ENCODE peak calls at places on chromosome 14, in six cellular contexts. O, V, G, N, I and X are unnamed samples.

GRCh38 chr14:78697341-78697740 is 527.2 kb downstream of the NRXN3 start:
- DNase-seq in O (peak), V (no peak), G (peak), N (no peak), I (no peak), X (peak)

GRCh38 chr14:76904100-76904739 is 78.0 kb downstream of the LRRC74A start:
- DNase-seq in O (no peak), V (no peak), G (no peak), N (no peak), I (no peak), X (no peak)

GRCh38 chr14:69711065-69711464 is 55.9 kb upstream of the SRSF5 start:
- DNase-seq in O (no peak), V (no peak), G (no peak), N (no peak), I (no peak), X (peak)

GRCh38 chr14:74525361-74525851 is 31.8 kb downstream of the ISCA2 start:
- DNase-seq in O (no peak), V (no peak), G (no peak), N (no peak), I (no peak), X (no peak)

GRCh38 chr14:96584199-96584906 is 82.2 kb downstream of the PAPOLA start:
- DNase-seq in O (peak), V (no peak), G (peak), N (no peak), I (no peak), X (peak)

GRCh38 chr14:72559227-72559626 is 334.7 kb downstream of the DPF3 start:
- DNase-seq in O (no peak), V (no peak), G (no peak), N (no peak), I (no peak), X (no peak)

GRCh38 chr14:103891667-103892215 is 36.5 kb upstream of the TDRD9 start:
- DNase-seq in O (no peak), V (no peak), G (no peak), N (no peak), I (no peak), X (no peak)

GRCh38 chr14:105837349-105838063 is 311.1 kb downstream of the TMEM121 start:
- DNase-seq in O (no peak), V (peak), G (no peak), N (no peak), I (no peak), X (no peak)

GRCh38 chr14:69087061-69087461 is 65.9 kb downstream of the DCAF5 start:
- DNase-seq in O (no peak), V (no peak), G (no peak), N (no peak), I (no peak), X (no peak)

GRCh38 chr14:55578511-55578910 is 1.5 kb upstream of the KTN1 start:
- DNase-seq in O (no peak), V (no peak), G (no peak), N (no peak), I (no peak), X (no peak)

GRCh38 chr14:101371691-101372493 is 189.4 kb upstream of the DIO3 start:
- DNase-seq in O (no peak), V (no peak), G (no peak), N (no peak), I (no peak), X (no peak)

GRCh38 chr14:90447720-90448497 is 51.1 kb downstream of the CALM1 start:
- DNase-seq in O (no peak), V (no peak), G (no peak), N (no peak), I (no peak), X (peak)

GRCh38 chr14:90522585-90523191 is 125.9 kb downstream of the CALM1 start:
- DNase-seq in O (no peak), V (peak), G (no peak), N (no peak), I (no peak), X (no peak)

GRCh38 chr14:101823511-101824120 is 62.1 kb downstream of the PPP2R5C start:
- DNase-seq in O (no peak), V (no peak), G (no peak), N (no peak), I (no peak), X (peak)

GRCh38 chr14:49106721-49107689 is 479.2 kb downstream of the RPS29 start:
- DNase-seq in O (no peak), V (no peak), G (no peak), N (no peak), I (no peak), X (no peak)

GRCh38 chr14:38125484-38125912 is 82.2 kb upstream of the SSTR1 start:
- DNase-seq in O (no peak), V (no peak), G (no peak), N (no peak), I (no peak), X (no peak)

GRCh38 chr14:97833291-97833690 is 1036.1 kb downstream of the VRK1 start:
- DNase-seq in O (no peak), V (no peak), G (no peak), N (no peak), I (no peak), X (no peak)

GRCh38 chr14:104982548-104983230 is 2.9 kb upstream of the CLBA1 start:
- DNase-seq in O (no peak), V (no peak), G (no peak), N (peak), I (no peak), X (no peak)

GRCh38 chr14:88247228-88247627 is 75.8 kb downstream of the KCNK10 start:
- DNase-seq in O (no peak), V (no peak), G (no peak), N (no peak), I (no peak), X (no peak)

GRCh38 chr14:100278702-100279101 is 27.5 kb downstream of the SLC25A29 start:
- DNase-seq in O (no peak), V (no peak), G (no peak), N (no peak), I (no peak), X (no peak)

GRCh38 chr14:56297449-56297848 is 179.2 kb downstream of the PELI2 start:
- DNase-seq in O (no peak), V (no peak), G (no peak), N (no peak), I (no peak), X (no peak)

GRCh38 chr14:100620437-100621100 is 33.4 kb upstream of the BEGAIN start:
- DNase-seq in O (no peak), V (no peak), G (no peak), N (peak), I (peak), X (no peak)

GRCh38 chr14:91223028-91223783 is 21.3 kb downstream of the GPR68 start:
- DNase-seq in O (peak), V (no peak), G (no peak), N (no peak), I (no peak), X (no peak)

GRCh38 chr14:24231263-24232120 is 675 bp downstream of the NEDD8 start:
- DNase-seq in O (no peak), V (no peak), G (peak), N (peak), I (no peak), X (peak)

GRCh38 chr14:24234095-24235020 is 1.6 kb downstream of the GMPR2 start:
- DNase-seq in O (no peak), V (no peak), G (no peak), N (no peak), I (no peak), X (no peak)

GRCh38 chr14:24233538-24233866 is 773 bp downstream of the GMPR2 start:
- DNase-seq in O (no peak), V (no peak), G (no peak), N (no peak), I (peak), X (no peak)

GRCh38 chr14:24232121-24232644 is at the start of gene NEDD8:
- DNase-seq in O (peak), V (peak), G (peak), N (peak), I (peak), X (peak)

GRCh38 chr14:24232645-24233537 is at the start of gene GMPR2:
- DNase-seq in O (no peak), V (no peak), G (peak), N (no peak), I (no peak), X (no peak)
- TF ChIP-seq POLR2A in O (no peak), V (no peak), G (no peak), N (peak), I (no peak), X (peak)

GRCh38 chr14:51651388-51652167 is at the start of gene FRMD6:
- DNase-seq in O (peak), V (peak), G (peak), N (peak), I (peak), X (peak)
- TF ChIP-seq POLR2A in O (peak), V (peak), G (peak), N (peak), I (peak), X (peak)

GRCh38 chr14:22981090-22982012 is 1.0 kb downstream of the AJUBA start:
- DNase-seq in O (no peak), V (no peak), G (peak), N (peak), I (no peak), X (peak)
- TF ChIP-seq POLR2A in O (no peak), V (no peak), G (peak), N (no peak), I (no peak), X (no peak)

DNA sequence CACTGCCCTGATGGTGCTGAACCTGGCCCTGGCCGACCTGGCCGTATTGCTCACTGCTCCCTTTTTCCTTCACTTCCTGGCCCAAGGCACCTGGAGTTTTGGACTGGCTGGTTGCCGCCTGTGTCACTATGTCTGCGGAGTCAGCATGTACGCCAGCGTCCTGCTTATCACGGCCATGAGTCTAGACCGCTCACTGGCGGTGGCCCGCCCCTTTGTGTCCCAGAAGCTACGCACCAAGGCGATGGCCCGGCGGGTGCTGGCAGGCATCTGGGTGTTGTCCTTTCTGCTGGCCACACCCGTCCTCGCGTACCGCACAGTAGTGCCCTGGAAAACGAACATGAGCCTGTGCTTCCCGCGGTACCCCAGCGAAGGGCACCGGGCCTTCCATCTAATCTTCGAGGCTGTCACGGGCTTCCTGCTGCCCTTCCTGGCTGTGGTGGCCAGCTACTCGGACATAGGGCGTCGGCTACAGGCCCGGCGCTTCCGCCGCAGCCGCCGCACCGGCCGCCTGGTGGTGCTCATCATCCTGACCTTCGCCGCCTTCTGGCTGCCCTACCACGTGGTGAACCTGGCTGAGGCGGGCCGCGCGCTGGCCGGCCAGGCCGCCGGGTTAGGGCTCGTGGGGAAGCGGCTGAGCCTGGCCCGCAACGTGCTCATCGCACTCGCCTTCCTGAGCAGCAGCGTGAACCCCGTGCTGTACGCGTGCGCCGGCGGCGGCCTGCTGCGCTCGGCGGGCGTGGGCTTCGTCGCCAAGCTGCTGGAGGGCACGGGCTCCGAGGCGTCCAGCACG is 4.7 kb downstream of the LTB4R start:
- DNase-seq in O (no peak), V (no peak), G (no peak), N (peak), I (peak), X (peak)
- TF ChIP-seq POLR2A in O (no peak), V (no peak), G (no peak), N (no peak), I (no peak), X (no peak)

DNA sequence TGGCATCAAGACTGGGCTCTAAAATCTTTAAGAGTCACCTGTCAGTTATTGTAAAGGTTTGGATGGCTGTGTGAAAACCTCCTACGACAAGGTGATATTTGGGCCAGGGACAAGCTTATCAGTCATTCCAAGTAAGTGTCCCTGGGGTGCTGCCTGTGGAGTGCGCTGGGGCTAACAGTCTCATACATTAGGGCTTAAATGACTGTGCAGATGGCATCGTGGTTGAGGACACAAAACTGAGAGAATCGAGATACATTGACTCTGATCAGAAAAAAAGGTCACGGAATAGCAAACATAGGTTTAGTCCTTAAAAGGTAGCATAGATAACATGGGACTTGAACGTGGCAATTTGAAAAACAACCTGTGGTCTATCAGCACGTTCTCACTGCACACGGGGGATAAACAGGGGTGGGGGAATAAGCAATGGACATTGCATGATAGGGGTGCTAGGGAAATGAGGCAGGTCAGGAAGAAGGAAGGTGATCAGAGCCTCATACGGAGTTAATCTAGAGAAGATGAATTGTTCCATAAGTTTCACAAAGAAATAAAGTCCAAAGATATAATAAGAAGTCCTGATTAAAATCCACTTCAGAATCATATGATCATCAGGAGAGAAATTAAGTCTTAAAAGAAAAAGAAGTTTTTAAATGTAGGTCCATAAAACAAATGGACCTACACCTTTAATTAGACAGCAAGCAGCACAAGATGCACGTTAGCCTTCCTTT is 100.3 kb downstream of the DAD1 start:
- DNase-seq in O (no peak), V (no peak), G (no peak), N (no peak), I (no peak), X (no peak)
- TF ChIP-seq POLR2A in O (no peak), V (no peak), G (no peak), N (no peak), I (no peak), X (no peak)

GRCh38 chr14:92542766-92543554 is 29.4 kb downstream of the RIN3 start:
- DNase-seq in O (no peak), V (no peak), G (no peak), N (no peak), I (no peak), X (no peak)

GRCh38 chr14:92540472-92541048 is 27.0 kb downstream of the RIN3 start:
- DNase-seq in O (peak), V (peak), G (peak), N (peak), I (peak), X (peak)

GRCh38 chr14:92539875-92540274 is 26.3 kb downstream of the RIN3 start:
- DNase-seq in O (no peak), V (no peak), G (no peak), N (no peak), I (no peak), X (no peak)

GRCh38 chr14:92546347-92547053 is 32.9 kb downstream of the RIN3 start:
- DNase-seq in O (no peak), V (no peak), G (peak), N (no peak), I (no peak), X (peak)

DNA sequence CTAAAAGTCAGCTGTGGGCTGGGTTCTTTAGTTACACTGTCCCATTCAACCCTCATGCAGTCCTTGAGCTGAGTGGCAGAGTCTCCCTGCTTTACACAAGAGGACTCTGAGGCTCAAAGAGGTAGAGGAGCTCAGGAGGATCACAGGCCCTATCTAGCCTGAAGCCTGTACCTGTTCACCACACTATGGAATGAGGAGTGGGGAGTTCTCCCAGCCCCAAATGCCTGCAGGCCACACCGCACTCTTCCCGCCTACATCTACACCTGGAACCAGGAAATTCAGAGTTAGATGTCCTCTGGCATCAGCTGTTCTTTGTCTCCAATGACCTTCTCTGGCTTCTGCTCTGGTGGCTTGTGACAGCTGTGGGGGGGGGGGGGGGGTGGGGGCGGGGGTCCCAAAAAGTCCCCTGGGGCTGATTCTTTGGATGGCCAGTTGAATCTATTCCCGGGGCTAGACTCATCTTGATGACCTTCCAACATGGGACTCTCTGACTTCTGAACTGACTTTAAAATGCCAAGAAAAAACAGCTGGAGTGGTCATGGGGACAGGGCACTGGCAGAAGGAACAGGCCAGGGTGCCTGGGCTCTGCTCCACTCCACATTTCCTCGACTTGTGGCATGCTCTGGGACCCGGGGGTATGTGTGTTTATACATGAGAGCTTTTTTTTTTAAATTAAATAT is 30.6 kb downstream of the RIN3 start:
- DNase-seq in O (no peak), V (no peak), G (no peak), N (no peak), I (no peak), X (no peak)
- TF ChIP-seq POLR2A in O (no peak), V (no peak), G (no peak), N (no peak), I (no peak), X (no peak)

DNA sequence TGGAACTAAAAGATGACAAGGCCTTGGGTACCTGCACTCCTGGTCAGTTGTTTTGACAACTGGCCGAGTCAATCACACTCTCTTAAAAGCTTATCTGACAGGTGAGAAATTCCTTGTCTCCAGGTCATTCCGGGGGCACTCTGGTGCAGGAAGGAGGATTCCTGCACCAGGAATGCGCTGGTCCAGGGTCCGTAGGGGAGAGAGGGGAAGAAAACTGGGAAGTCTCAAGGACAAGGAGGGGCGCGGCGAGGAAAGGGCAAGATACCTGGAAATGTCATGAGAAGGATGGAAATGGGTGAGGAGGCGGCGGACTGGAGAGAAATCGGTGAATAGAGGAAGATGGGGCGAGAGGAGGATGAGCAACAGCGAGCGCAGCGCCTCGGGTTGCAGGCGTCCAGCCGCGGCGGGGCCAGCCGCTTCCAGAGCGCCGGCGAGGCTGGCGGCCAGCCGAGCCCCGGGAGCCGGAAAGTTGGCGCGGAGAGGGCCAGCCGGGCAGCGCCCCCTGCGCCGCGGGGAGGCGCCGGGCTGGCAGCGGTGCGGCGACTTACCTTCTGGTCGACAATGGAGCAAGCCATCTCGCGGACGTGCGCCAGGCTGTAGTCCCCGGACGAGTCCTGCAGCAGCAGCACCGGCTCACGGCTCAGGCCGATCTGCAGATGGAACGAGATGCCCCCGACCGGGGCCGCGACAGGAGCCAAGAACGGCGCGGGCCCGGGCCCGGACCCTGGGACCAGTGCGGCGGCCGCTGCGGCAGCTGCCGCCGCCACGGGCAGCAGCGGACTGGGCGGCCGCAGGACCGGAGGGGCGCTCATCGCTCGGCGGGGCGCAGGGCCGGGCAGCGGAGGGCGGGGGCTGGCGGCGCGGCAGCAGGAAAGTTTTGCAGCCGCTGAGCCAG is 699 bp downstream of the PRKD1 start:
- DNase-seq in O (no peak), V (no peak), G (peak), N (peak), I (peak), X (no peak)
- TF ChIP-seq POLR2A in O (no peak), V (no peak), G (no peak), N (no peak), I (no peak), X (no peak)

GRCh38 chr14:85604021-85604420 is 74.1 kb downstream of the FLRT2 start:
- DNase-seq in O (no peak), V (no peak), G (no peak), N (no peak), I (no peak), X (no peak)

GRCh38 chr14:85599939-85600338 is 70.0 kb downstream of the FLRT2 start:
- DNase-seq in O (no peak), V (no peak), G (no peak), N (no peak), I (no peak), X (no peak)

GRCh38 chr14:85604671-85605070 is 74.7 kb downstream of the FLRT2 start:
- DNase-seq in O (no peak), V (no peak), G (no peak), N (no peak), I (no peak), X (no peak)

GRCh38 chr14:85602366-85602765 is 72.4 kb downstream of the FLRT2 start:
- DNase-seq in O (no peak), V (no peak), G (no peak), N (no peak), I (no peak), X (no peak)

DNA sequence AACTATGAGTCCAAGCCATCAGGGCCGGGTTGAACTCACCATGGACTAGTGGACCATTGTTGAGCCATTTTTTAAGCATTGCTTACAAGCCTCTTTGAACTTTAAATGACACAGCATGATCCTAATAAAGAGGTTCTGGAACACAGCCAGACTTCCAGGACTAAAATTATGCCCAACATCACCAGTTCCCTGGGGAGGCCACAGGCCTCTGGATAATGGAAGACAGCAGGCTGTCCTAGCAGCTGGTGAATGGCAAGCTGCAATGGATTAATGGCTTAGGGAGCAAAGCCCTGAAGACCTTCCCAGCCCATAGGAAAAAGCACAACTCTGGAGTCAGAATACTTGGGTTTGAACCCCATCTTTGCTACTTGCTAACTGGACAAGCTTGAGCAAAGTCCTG is 71.3 kb downstream of the FLRT2 start:
- DNase-seq in O (no peak), V (no peak), G (no peak), N (no peak), I (no peak), X (no peak)
- TF ChIP-seq POLR2A in O (no peak), V (no peak), G (no peak), N (no peak), I (no peak), X (no peak)